ENCODE peak calls at places on chromosomes 3 and 15, in five cellular contexts. One of them, this sample, is unnamed.

GRCh38 chr15:34608517-34608916 is 25.1 kb upstream of the GOLGA8B start:
- DNase-seq in dermis microvascular lymphatic vessel endothelial cell: no peak
- DNase-seq in hippocampal formation: no peak
- DNase-seq in T47D: no peak
- DNase-seq in stimulated activated CD4-positive, alpha-beta T cell treated with anti-CD3 and anti-CD28 coated beads, Interleukin-1b, Interleukin-23, amount 100 ng/mL, for 1 hour: no peak
- DNase-seq in this sample: no peak

GRCh38 chr15:69876030-69876429 is 221.7 kb downstream of the TLE3 start:
- DNase-seq in stimulated activated CD4-positive, alpha-beta T cell treated with anti-CD3 and anti-CD28 coated beads, Interleukin-1b, Interleukin-23, amount 100 ng/mL, for 1 hour: no peak
- DNase-seq in dermis microvascular lymphatic vessel endothelial cell: no peak
- DNase-seq in hippocampal formation: no peak
- DNase-seq in T47D: no peak
- DNase-seq in this sample: no peak

GRCh38 chr3:143979041-143979440 is 7.4 kb downstream of the DIPK2A start:
- DNase-seq in dermis microvascular lymphatic vessel endothelial cell: no peak
- DNase-seq in hippocampal formation: no peak
- DNase-seq in stimulated activated CD4-positive, alpha-beta T cell treated with anti-CD3 and anti-CD28 coated beads, Interleukin-1b, Interleukin-23, amount 100 ng/mL, for 1 hour: no peak
- DNase-seq in T47D: no peak
- DNase-seq in this sample: no peak

GRCh38 chr3:31137718-31138465 is 243.4 kb upstream of the GADL1 start:
- DNase-seq in stimulated activated CD4-positive, alpha-beta T cell treated with anti-CD3 and anti-CD28 coated beads, Interleukin-1b, Interleukin-23, amount 100 ng/mL, for 1 hour: no peak
- DNase-seq in hippocampal formation: no peak
- DNase-seq in T47D: no peak
- DNase-seq in dermis microvascular lymphatic vessel endothelial cell: no peak
- DNase-seq in this sample: no peak

GRCh38 chr15:96264351-96264798 is 66.1 kb upstream of the NR2F2 start:
- DNase-seq in stimulated activated CD4-positive, alpha-beta T cell treated with anti-CD3 and anti-CD28 coated beads, Interleukin-1b, Interleukin-23, amount 100 ng/mL, for 1 hour: no peak
- DNase-seq in hippocampal formation: no peak
- DNase-seq in T47D: no peak
- DNase-seq in dermis microvascular lymphatic vessel endothelial cell: no peak
- DNase-seq in this sample: no peak

GRCh38 chr3:79421273-79421672 is 346.5 kb downstream of the ROBO1 start:
- DNase-seq in dermis microvascular lymphatic vessel endothelial cell: no peak
- DNase-seq in hippocampal formation: no peak
- DNase-seq in T47D: no peak
- DNase-seq in stimulated activated CD4-positive, alpha-beta T cell treated with anti-CD3 and anti-CD28 coated beads, Interleukin-1b, Interleukin-23, amount 100 ng/mL, for 1 hour: no peak
- DNase-seq in this sample: no peak

GRCh38 chr15:94324117-94324826 is 92.9 kb downstream of the MCTP2 start:
- DNase-seq in stimulated activated CD4-positive, alpha-beta T cell treated with anti-CD3 and anti-CD28 coated beads, Interleukin-1b, Interleukin-23, amount 100 ng/mL, for 1 hour: no peak
- DNase-seq in hippocampal formation: peak; percentile 10
- DNase-seq in dermis microvascular lymphatic vessel endothelial cell: peak; percentile 65
- DNase-seq in T47D: peak; percentile 23
- DNase-seq in this sample: peak; percentile 0

GRCh38 chr15:96372554-96372953 is 42.1 kb downstream of the NR2F2 start:
- DNase-seq in hippocampal formation: no peak
- DNase-seq in dermis microvascular lymphatic vessel endothelial cell: no peak
- DNase-seq in stimulated activated CD4-positive, alpha-beta T cell treated with anti-CD3 and anti-CD28 coated beads, Interleukin-1b, Interleukin-23, amount 100 ng/mL, for 1 hour: no peak
- DNase-seq in T47D: no peak
- DNase-seq in this sample: no peak

GRCh38 chr15:65374831-65375401 is 2.9 kb downstream of the IGDCC3 start:
- DNase-seq in stimulated activated CD4-positive, alpha-beta T cell treated with anti-CD3 and anti-CD28 coated beads, Interleukin-1b, Interleukin-23, amount 100 ng/mL, for 1 hour: no peak
- DNase-seq in T47D: no peak
- DNase-seq in dermis microvascular lymphatic vessel endothelial cell: no peak
- DNase-seq in hippocampal formation: no peak
- DNase-seq in this sample: no peak

This sample was measured in DMS79 treated with DMSO at 0.1 percent for 48 hours.